ENCODE peak calls at places on chromosomes 7 and 10, in four cellular contexts. K is HepG2, B is SK-N-SH, I is GM12878. T is an unnamed sample.
A peak's percentile ranks its signal among the peaks of the same experiment; 100 is the strongest.

GRCh38 chr10:103595933-103596726 is 102.6 kb downstream of the NEURL1 start:
- DNase-seq in K (no peak), B (no peak), I (no peak), T (no peak)

GRCh38 chr10:10364916-10365315 is 652.8 kb upstream of the CELF2 start:
- DNase-seq in K (no peak), B (no peak), I (no peak), T (no peak)

GRCh38 chr10:50417906-50418697 is 166.8 kb upstream of the ASAH2 start:
- DNase-seq in K (peak; percentile 31), B (peak; percentile 76), I (peak; percentile 63), T (peak; percentile 29)

GRCh38 chr10:111037868-111038267 is 39.0 kb upstream of the ADRA2A start:
- DNase-seq in K (no peak), B (no peak), I (no peak), T (no peak)

GRCh38 chr7:95509199-95509598 is 23.5 kb downstream of the ASB4 start:
- DNase-seq in K (peak; percentile 25), B (peak; percentile 52), I (no peak), T (no peak)

GRCh38 chr10:70537398-70538194 is 59.0 kb downstream of the PALD1 start:
- DNase-seq in K (peak; percentile 31), B (no peak), I (no peak), T (no peak)

GRCh38 chr10:2508971-2509605 is 558.3 kb upstream of the PFKP start:
- DNase-seq in K (no peak), B (no peak), I (no peak), T (no peak)

GRCh38 chr10:105797234-105797890 is 1156.3 kb downstream of the SORCS3 start:
- DNase-seq in K (peak; percentile 8), B (peak; percentile 48), I (peak; percentile 5), T (no peak)

GRCh38 chr10:101646369-101646768 is 48.6 kb downstream of the FBXW4 start:
- DNase-seq in K (no peak), B (no peak), I (no peak), T (no peak)

GRCh38 chr7:101817930-101818698 is 688 bp downstream of the CUX1 start:
- DNase-seq in K (no peak), B (no peak), I (no peak), T (no peak)

GRCh38 chr10:101545898-101546297 is 42.2 kb downstream of the POLL start:
- DNase-seq in K (no peak), B (peak; percentile 32), I (no peak), T (no peak)

GRCh38 chr10:86020139-86020538 is 346.5 kb downstream of the GRID1 start:
- DNase-seq in K (no peak), B (no peak), I (no peak), T (no peak)

GRCh38 chr10:26931223-26931622 is 70.5 kb upstream of the ABI1 start:
- DNase-seq in K (peak; percentile 45), B (no peak), I (no peak), T (peak; percentile 71)

GRCh38 chr10:87760195-87760905 is 57.7 kb downstream of the ATAD1 start:
- DNase-seq in K (no peak), B (no peak), I (no peak), T (no peak)

GRCh38 chr10:17523246-17523753 is 68.9 kb upstream of the ST8SIA6 start:
- DNase-seq in K (no peak), B (no peak), I (no peak), T (no peak)

GRCh38 chr7:66152538-66153191 is 38.0 kb downstream of the CRCP start:
- DNase-seq in K (no peak), B (peak; percentile 34), I (no peak), T (peak; percentile 49)

GRCh38 chr7:24963218-24963617 is 16.8 kb downstream of the OSBPL3 start:
- DNase-seq in K (no peak), B (no peak), I (peak; percentile 88), T (no peak)

GRCh38 chr10:24858908-24859270 is 93.5 kb downstream of the PRTFDC1 start:
- DNase-seq in K (no peak), B (no peak), I (no peak), T (no peak)

GRCh38 chr7:70647801-70648491 is 484.0 kb upstream of the GALNT17 start:
- DNase-seq in K (no peak), B (no peak), I (peak; percentile 46), T (no peak)

GRCh38 chr7:37831214-37831613 is 17.2 kb upstream of the NME8 start:
- DNase-seq in K (no peak), B (no peak), I (no peak), T (no peak)

GRCh38 chr7:133534816-133535215 is 281.9 kb downstream of the EXOC4 start:
- DNase-seq in K (no peak), B (no peak), I (no peak), T (no peak)

GRCh38 chr7:76383089-76383944 is 24.5 kb upstream of the YWHAG start:
- DNase-seq in K (peak; percentile 64), B (peak; percentile 51), I (no peak), T (peak; percentile 63)

GRCh38 chr10:95907454-95908253 is at the start of gene CC2D2B:
- DNase-seq in K (peak; percentile 66), B (peak; percentile 94), I (peak; percentile 27), T (peak; percentile 69)

GRCh38 chr7:103343332-103343731 is 1.2 kb downstream of the DNAJC2 start:
- DNase-seq in K (no peak), B (no peak), I (no peak), T (no peak)

GRCh38 chr7:1475991-1476390 is 16.7 kb upstream of the MICALL2 start:
- DNase-seq in K (no peak), B (no peak), I (no peak), T (no peak)
- TF ChIP-seq TCF12 in K (no peak), B (no peak), I (no peak), T (no peak)

GRCh38 chr10:59971915-59972314 is 65.6 kb upstream of the CCDC6 start:
- DNase-seq in K (peak; percentile 93), B (peak; percentile 16), I (no peak), T (no peak)
- TF ChIP-seq TCF12 in K (no peak), B (no peak), I (no peak), T (no peak)

DNA sequence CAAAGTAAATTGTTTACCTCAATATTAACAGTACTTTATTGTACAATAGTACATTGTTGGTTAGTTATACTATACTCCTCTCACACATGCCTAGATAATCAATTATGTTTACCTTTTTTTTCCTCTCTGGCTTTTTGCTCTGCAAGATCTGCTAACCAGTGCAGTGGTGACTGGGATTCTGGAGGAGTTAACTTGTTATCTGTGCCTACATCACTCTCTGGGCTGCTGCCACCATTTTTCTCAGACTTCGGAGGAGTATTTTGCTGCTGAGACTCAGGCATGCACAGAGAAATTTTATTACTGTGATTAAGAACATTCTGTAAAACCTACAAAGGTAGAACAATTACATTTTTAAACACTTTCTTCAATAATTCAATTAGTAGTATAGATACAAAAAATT is 59.7 kb downstream of the NRBF2 start:
- DNase-seq in K (no peak), B (no peak), I (no peak), T (no peak)
- TF ChIP-seq TCF12 in K (no peak), B (no peak), I (no peak), T (no peak)

GRCh38 chr10:114829160-114829909 is 7.8 kb downstream of the FHIP2A start:
- DNase-seq in K (no peak), B (no peak), I (no peak), T (no peak)
- TF ChIP-seq TCF12 in K (no peak), B (no peak), I (no peak), T (no peak)

GRCh38 chr7:20442951-20443350 is 112.3 kb downstream of the ITGB8 start:
- DNase-seq in K (no peak), B (no peak), I (no peak), T (no peak)

GRCh38 chr7:20441346-20441745 is 110.6 kb downstream of the ITGB8 start:
- DNase-seq in K (no peak), B (no peak), I (no peak), T (no peak)

GRCh38 chr7:20440472-20441105 is 109.9 kb downstream of the ITGB8 start:
- DNase-seq in K (peak; percentile 4), B (no peak), I (no peak), T (peak; percentile 86)

GRCh38 chr7:20444041-20444440 is 113.3 kb downstream of the ITGB8 start:
- DNase-seq in K (no peak), B (no peak), I (no peak), T (no peak)

DNA sequence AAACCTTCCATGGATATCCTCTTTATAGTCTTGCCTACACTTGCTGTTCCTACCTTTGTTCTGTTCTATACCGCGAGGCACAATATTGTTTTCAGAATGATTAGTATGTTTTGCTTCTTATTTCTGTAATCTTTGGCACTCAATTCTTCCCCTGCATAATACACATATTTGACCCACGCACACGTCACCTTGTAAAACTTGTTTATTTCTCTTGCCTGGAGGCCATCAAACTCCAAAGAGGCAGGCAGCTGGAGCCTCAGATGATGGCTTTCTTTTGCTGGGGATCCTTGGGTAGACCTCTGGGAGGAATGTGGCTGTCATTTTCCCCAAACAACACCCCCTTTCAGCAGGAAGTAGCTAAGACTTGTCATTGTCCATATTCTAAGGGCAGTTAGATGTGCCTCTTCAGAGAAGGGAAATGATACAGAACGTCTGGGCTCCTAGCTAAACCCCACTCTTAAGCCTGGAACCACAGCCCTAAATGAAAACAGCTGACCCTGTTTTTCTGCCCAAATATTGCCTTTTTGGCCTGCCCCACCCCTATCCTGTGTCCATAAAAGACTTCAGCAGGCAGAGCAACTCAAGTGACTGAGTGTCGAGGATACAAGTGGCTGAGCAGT is 111.3 kb downstream of the ITGB8 start:
- DNase-seq in K (no peak), B (no peak), I (no peak), T (no peak)
- TF ChIP-seq TCF12 in K (no peak), B (no peak), I (no peak), T (no peak)

T was measured in H1.